ENCODE peak calls at places on chromosomes 7 and 10, in six cellular contexts. One of them, this sample, is unnamed.

GRCh38 chr7:20287317-20287716 is 43.4 kb upstream of the ITGB8 start:
- DNase-seq in right lobe of liver: no peak
- DNase-seq in stimulated activated naive CD8-positive, alpha-beta T cell treated with anti-CD3 and anti-CD28 coated beads, Interleukin-15, Interleukin-2, amounts not matched to agents 100 U/mL and 50 U/mL, for 24 hours: no peak
- DNase-seq in SJSA1: no peak
- DNase-seq in AG08395: no peak
- DNase-seq in retinal pigment epithelial cell: no peak
- DNase-seq in this sample: no peak

GRCh38 chr10:16788125-16788524 is 29.1 kb downstream of the RSU1 start:
- DNase-seq in retinal pigment epithelial cell: no peak
- DNase-seq in SJSA1: no peak
- DNase-seq in stimulated activated naive CD8-positive, alpha-beta T cell treated with anti-CD3 and anti-CD28 coated beads, Interleukin-15, Interleukin-2, amounts not matched to agents 100 U/mL and 50 U/mL, for 24 hours: peak
- DNase-seq in right lobe of liver: no peak
- DNase-seq in AG08395: no peak
- DNase-seq in this sample: no peak

GRCh38 chr7:64373017-64373416 is 59.3 kb downstream of the ZNF736 start:
- DNase-seq in AG08395: no peak
- DNase-seq in stimulated activated naive CD8-positive, alpha-beta T cell treated with anti-CD3 and anti-CD28 coated beads, Interleukin-15, Interleukin-2, amounts not matched to agents 100 U/mL and 50 U/mL, for 24 hours: no peak
- DNase-seq in SJSA1: no peak
- DNase-seq in retinal pigment epithelial cell: no peak
- DNase-seq in right lobe of liver: no peak
- DNase-seq in this sample: no peak

GRCh38 chr10:100522107-100522811 is 2.6 kb upstream of the SEC31B start:
- DNase-seq in stimulated activated naive CD8-positive, alpha-beta T cell treated with anti-CD3 and anti-CD28 coated beads, Interleukin-15, Interleukin-2, amounts not matched to agents 100 U/mL and 50 U/mL, for 24 hours: no peak
- DNase-seq in retinal pigment epithelial cell: no peak
- DNase-seq in AG08395: no peak
- DNase-seq in right lobe of liver: no peak
- DNase-seq in SJSA1: no peak
- DNase-seq in this sample: no peak

GRCh38 chr7:102436123-102436522 is 2.7 kb downstream of the ORAI2 start:
- DNase-seq in AG08395: no peak
- DNase-seq in retinal pigment epithelial cell: no peak
- DNase-seq in stimulated activated naive CD8-positive, alpha-beta T cell treated with anti-CD3 and anti-CD28 coated beads, Interleukin-15, Interleukin-2, amounts not matched to agents 100 U/mL and 50 U/mL, for 24 hours: no peak
- DNase-seq in right lobe of liver: no peak
- DNase-seq in SJSA1: no peak
- DNase-seq in this sample: no peak

GRCh38 chr10:48507933-48508830 is 96.7 kb downstream of the ARHGAP22 start:
- DNase-seq in AG08395: no peak
- DNase-seq in stimulated activated naive CD8-positive, alpha-beta T cell treated with anti-CD3 and anti-CD28 coated beads, Interleukin-15, Interleukin-2, amounts not matched to agents 100 U/mL and 50 U/mL, for 24 hours: no peak
- DNase-seq in SJSA1: no peak
- DNase-seq in retinal pigment epithelial cell: no peak
- DNase-seq in right lobe of liver: peak
- DNase-seq in this sample: no peak

GRCh38 chr10:30000802-30001571 is 58.4 kb downstream of the JCAD start:
- DNase-seq in SJSA1: peak
- DNase-seq in right lobe of liver: peak
- DNase-seq in stimulated activated naive CD8-positive, alpha-beta T cell treated with anti-CD3 and anti-CD28 coated beads, Interleukin-15, Interleukin-2, amounts not matched to agents 100 U/mL and 50 U/mL, for 24 hours: no peak
- DNase-seq in AG08395: peak
- DNase-seq in retinal pigment epithelial cell: peak
- DNase-seq in this sample: peak

GRCh38 chr7:26100940-26101339 is 51.1 kb upstream of the NFE2L3 start:
- DNase-seq in retinal pigment epithelial cell: no peak
- DNase-seq in right lobe of liver: no peak
- DNase-seq in SJSA1: no peak
- DNase-seq in stimulated activated naive CD8-positive, alpha-beta T cell treated with anti-CD3 and anti-CD28 coated beads, Interleukin-15, Interleukin-2, amounts not matched to agents 100 U/mL and 50 U/mL, for 24 hours: no peak
- DNase-seq in AG08395: no peak
- DNase-seq in this sample: no peak

GRCh38 chr10:75508814-75509306 is 77.4 kb downstream of the LRMDA start:
- DNase-seq in retinal pigment epithelial cell: no peak
- DNase-seq in right lobe of liver: no peak
- DNase-seq in SJSA1: no peak
- DNase-seq in stimulated activated naive CD8-positive, alpha-beta T cell treated with anti-CD3 and anti-CD28 coated beads, Interleukin-15, Interleukin-2, amounts not matched to agents 100 U/mL and 50 U/mL, for 24 hours: no peak
- DNase-seq in AG08395: no peak
- DNase-seq in this sample: peak

GRCh38 chr10:91779011-91779605 is 19.1 kb upstream of the TNKS2 start:
- DNase-seq in right lobe of liver: no peak
- DNase-seq in retinal pigment epithelial cell: no peak
- DNase-seq in SJSA1: no peak
- DNase-seq in stimulated activated naive CD8-positive, alpha-beta T cell treated with anti-CD3 and anti-CD28 coated beads, Interleukin-15, Interleukin-2, amounts not matched to agents 100 U/mL and 50 U/mL, for 24 hours: no peak
- DNase-seq in AG08395: peak
- DNase-seq in this sample: no peak

GRCh38 chr7:100435401-100436304 is 644 bp downstream of the PPP1R35 start:
- DNase-seq in AG08395: no peak
- DNase-seq in stimulated activated naive CD8-positive, alpha-beta T cell treated with anti-CD3 and anti-CD28 coated beads, Interleukin-15, Interleukin-2, amounts not matched to agents 100 U/mL and 50 U/mL, for 24 hours: peak
- DNase-seq in right lobe of liver: peak
- DNase-seq in SJSA1: no peak
- DNase-seq in retinal pigment epithelial cell: no peak
- DNase-seq in this sample: peak

GRCh38 chr7:27156508-27156898 is at the start of gene HOXA7:
- DNase-seq in right lobe of liver: peak
- DNase-seq in SJSA1: peak
- DNase-seq in AG08395: peak
- DNase-seq in retinal pigment epithelial cell: no peak
- DNase-seq in stimulated activated naive CD8-positive, alpha-beta T cell treated with anti-CD3 and anti-CD28 coated beads, Interleukin-15, Interleukin-2, amounts not matched to agents 100 U/mL and 50 U/mL, for 24 hours: no peak
- DNase-seq in this sample: peak

GRCh38 chr10:65194131-65194530 is 1672.9 kb downstream of the REEP3 start:
- DNase-seq in AG08395: peak
- DNase-seq in SJSA1: no peak
- DNase-seq in right lobe of liver: no peak
- DNase-seq in stimulated activated naive CD8-positive, alpha-beta T cell treated with anti-CD3 and anti-CD28 coated beads, Interleukin-15, Interleukin-2, amounts not matched to agents 100 U/mL and 50 U/mL, for 24 hours: no peak
- DNase-seq in retinal pigment epithelial cell: peak
- DNase-seq in this sample: no peak

GRCh38 chr10:88693392-88694020 is 12.5 kb upstream of the LIPK start:
- DNase-seq in retinal pigment epithelial cell: no peak
- DNase-seq in right lobe of liver: no peak
- DNase-seq in AG08395: peak
- DNase-seq in SJSA1: no peak
- DNase-seq in stimulated activated naive CD8-positive, alpha-beta T cell treated with anti-CD3 and anti-CD28 coated beads, Interleukin-15, Interleukin-2, amounts not matched to agents 100 U/mL and 50 U/mL, for 24 hours: no peak
- DNase-seq in this sample: peak

GRCh38 chr10:89206402-89207180 is 526 bp downstream of the CH25H start:
- DNase-seq in AG08395: peak
- DNase-seq in SJSA1: no peak
- DNase-seq in right lobe of liver: no peak
- DNase-seq in retinal pigment epithelial cell: no peak
- DNase-seq in stimulated activated naive CD8-positive, alpha-beta T cell treated with anti-CD3 and anti-CD28 coated beads, Interleukin-15, Interleukin-2, amounts not matched to agents 100 U/mL and 50 U/mL, for 24 hours: peak
- DNase-seq in this sample: peak

GRCh38 chr10:122186822-122187810 is 84.0 kb upstream of the BTBD16 start:
- DNase-seq in right lobe of liver: no peak
- DNase-seq in AG08395: no peak
- DNase-seq in retinal pigment epithelial cell: no peak
- DNase-seq in SJSA1: no peak
- DNase-seq in stimulated activated naive CD8-positive, alpha-beta T cell treated with anti-CD3 and anti-CD28 coated beads, Interleukin-15, Interleukin-2, amounts not matched to agents 100 U/mL and 50 U/mL, for 24 hours: no peak
- DNase-seq in this sample: no peak

GRCh38 chr10:110629680-110630191 is 14.4 kb upstream of the RBM20 start:
- DNase-seq in retinal pigment epithelial cell: peak
- DNase-seq in AG08395: peak
- DNase-seq in SJSA1: peak
- DNase-seq in stimulated activated naive CD8-positive, alpha-beta T cell treated with anti-CD3 and anti-CD28 coated beads, Interleukin-15, Interleukin-2, amounts not matched to agents 100 U/mL and 50 U/mL, for 24 hours: no peak
- DNase-seq in right lobe of liver: no peak
- DNase-seq in this sample: peak

GRCh38 chr7:84058311-84059076 is 136.1 kb downstream of the SEMA3A start:
- DNase-seq in right lobe of liver: no peak
- DNase-seq in AG08395: no peak
- DNase-seq in retinal pigment epithelial cell: no peak
- DNase-seq in stimulated activated naive CD8-positive, alpha-beta T cell treated with anti-CD3 and anti-CD28 coated beads, Interleukin-15, Interleukin-2, amounts not matched to agents 100 U/mL and 50 U/mL, for 24 hours: no peak
- DNase-seq in SJSA1: no peak
- DNase-seq in this sample: no peak

GRCh38 chr7:50197547-50197946 is 104.5 kb upstream of the ZPBP start:
- DNase-seq in right lobe of liver: no peak
- DNase-seq in AG08395: no peak
- DNase-seq in SJSA1: no peak
- DNase-seq in retinal pigment epithelial cell: no peak
- DNase-seq in stimulated activated naive CD8-positive, alpha-beta T cell treated with anti-CD3 and anti-CD28 coated beads, Interleukin-15, Interleukin-2, amounts not matched to agents 100 U/mL and 50 U/mL, for 24 hours: peak
- DNase-seq in this sample: no peak

GRCh38 chr10:112966191-112966855 is 16.3 kb downstream of the TCF7L2 start:
- DNase-seq in SJSA1: no peak
- DNase-seq in stimulated activated naive CD8-positive, alpha-beta T cell treated with anti-CD3 and anti-CD28 coated beads, Interleukin-15, Interleukin-2, amounts not matched to agents 100 U/mL and 50 U/mL, for 24 hours: no peak
- DNase-seq in AG08395: no peak
- DNase-seq in right lobe of liver: no peak
- DNase-seq in retinal pigment epithelial cell: no peak
- DNase-seq in this sample: no peak

GRCh38 chr7:135707570-135707966 is 20.4 kb downstream of the SLC13A4 start:
- DNase-seq in right lobe of liver: no peak
- DNase-seq in AG08395: no peak
- DNase-seq in retinal pigment epithelial cell: no peak
- DNase-seq in SJSA1: no peak
- DNase-seq in stimulated activated naive CD8-positive, alpha-beta T cell treated with anti-CD3 and anti-CD28 coated beads, Interleukin-15, Interleukin-2, amounts not matched to agents 100 U/mL and 50 U/mL, for 24 hours: no peak
- DNase-seq in this sample: no peak

GRCh38 chr10:60367431-60367830 is 22.2 kb downstream of the ANK3 start:
- DNase-seq in stimulated activated naive CD8-positive, alpha-beta T cell treated with anti-CD3 and anti-CD28 coated beads, Interleukin-15, Interleukin-2, amounts not matched to agents 100 U/mL and 50 U/mL, for 24 hours: no peak
- DNase-seq in right lobe of liver: no peak
- DNase-seq in SJSA1: no peak
- DNase-seq in AG08395: no peak
- DNase-seq in retinal pigment epithelial cell: no peak
- DNase-seq in this sample: no peak

GRCh38 chr10:49651039-49651835 is 28.2 kb upstream of the C10orf53 start:
- DNase-seq in AG08395: no peak
- DNase-seq in SJSA1: no peak
- DNase-seq in retinal pigment epithelial cell: no peak
- DNase-seq in stimulated activated naive CD8-positive, alpha-beta T cell treated with anti-CD3 and anti-CD28 coated beads, Interleukin-15, Interleukin-2, amounts not matched to agents 100 U/mL and 50 U/mL, for 24 hours: no peak
- DNase-seq in right lobe of liver: peak
- DNase-seq in this sample: no peak

GRCh38 chr7:97179454-97180104 is 62.1 kb downstream of the SDHAF3 start:
- DNase-seq in right lobe of liver: peak
- DNase-seq in SJSA1: peak
- DNase-seq in retinal pigment epithelial cell: peak
- DNase-seq in AG08395: peak
- DNase-seq in stimulated activated naive CD8-positive, alpha-beta T cell treated with anti-CD3 and anti-CD28 coated beads, Interleukin-15, Interleukin-2, amounts not matched to agents 100 U/mL and 50 U/mL, for 24 hours: peak
- DNase-seq in this sample: peak

GRCh38 chr7:75798770-75799169 is 14.8 kb downstream of the CCL24 start:
- DNase-seq in SJSA1: no peak
- DNase-seq in right lobe of liver: no peak
- DNase-seq in AG08395: no peak
- DNase-seq in retinal pigment epithelial cell: no peak
- DNase-seq in stimulated activated naive CD8-positive, alpha-beta T cell treated with anti-CD3 and anti-CD28 coated beads, Interleukin-15, Interleukin-2, amounts not matched to agents 100 U/mL and 50 U/mL, for 24 hours: no peak
- DNase-seq in this sample: no peak

GRCh38 chr7:106023369-106024322 is 60.6 kb downstream of the CDHR3 start:
- DNase-seq in AG08395: no peak
- DNase-seq in retinal pigment epithelial cell: no peak
- DNase-seq in stimulated activated naive CD8-positive, alpha-beta T cell treated with anti-CD3 and anti-CD28 coated beads, Interleukin-15, Interleukin-2, amounts not matched to agents 100 U/mL and 50 U/mL, for 24 hours: no peak
- DNase-seq in right lobe of liver: no peak
- DNase-seq in SJSA1: no peak
- DNase-seq in this sample: no peak

GRCh38 chr10:60663850-60664249 is 114.4 kb upstream of the CDK1 start:
- DNase-seq in SJSA1: no peak
- DNase-seq in right lobe of liver: no peak
- DNase-seq in stimulated activated naive CD8-positive, alpha-beta T cell treated with anti-CD3 and anti-CD28 coated beads, Interleukin-15, Interleukin-2, amounts not matched to agents 100 U/mL and 50 U/mL, for 24 hours: no peak
- DNase-seq in AG08395: no peak
- DNase-seq in retinal pigment epithelial cell: no peak
- DNase-seq in this sample: no peak

GRCh38 chr10:98260350-98260749 is 7.6 kb downstream of the LOXL4 start:
- DNase-seq in AG08395: no peak
- DNase-seq in stimulated activated naive CD8-positive, alpha-beta T cell treated with anti-CD3 and anti-CD28 coated beads, Interleukin-15, Interleukin-2, amounts not matched to agents 100 U/mL and 50 U/mL, for 24 hours: no peak
- DNase-seq in right lobe of liver: no peak
- DNase-seq in SJSA1: no peak
- DNase-seq in retinal pigment epithelial cell: no peak
- DNase-seq in this sample: no peak

GRCh38 chr10:126137557-126138221 is 241.3 kb downstream of the FANK1 start:
- DNase-seq in right lobe of liver: no peak
- DNase-seq in retinal pigment epithelial cell: no peak
- DNase-seq in stimulated activated naive CD8-positive, alpha-beta T cell treated with anti-CD3 and anti-CD28 coated beads, Interleukin-15, Interleukin-2, amounts not matched to agents 100 U/mL and 50 U/mL, for 24 hours: no peak
- DNase-seq in SJSA1: no peak
- DNase-seq in AG08395: no peak
- DNase-seq in this sample: no peak

GRCh38 chr7:1741751-1742554 is 71.9 kb downstream of the ELFN1 start:
- DNase-seq in SJSA1: no peak
- DNase-seq in AG08395: no peak
- DNase-seq in right lobe of liver: no peak
- DNase-seq in stimulated activated naive CD8-positive, alpha-beta T cell treated with anti-CD3 and anti-CD28 coated beads, Interleukin-15, Interleukin-2, amounts not matched to agents 100 U/mL and 50 U/mL, for 24 hours: peak
- DNase-seq in retinal pigment epithelial cell: peak
- DNase-seq in this sample: no peak

GRCh38 chr7:34019431-34019830 is 114.1 kb downstream of the BMPER start:
- DNase-seq in stimulated activated naive CD8-positive, alpha-beta T cell treated with anti-CD3 and anti-CD28 coated beads, Interleukin-15, Interleukin-2, amounts not matched to agents 100 U/mL and 50 U/mL, for 24 hours: no peak
- DNase-seq in AG08395: no peak
- DNase-seq in SJSA1: no peak
- DNase-seq in retinal pigment epithelial cell: no peak
- DNase-seq in right lobe of liver: no peak
- DNase-seq in this sample: no peak

GRCh38 chr10:96446966-96447596 is 66.6 kb downstream of the TLL2 start:
- DNase-seq in stimulated activated naive CD8-positive, alpha-beta T cell treated with anti-CD3 and anti-CD28 coated beads, Interleukin-15, Interleukin-2, amounts not matched to agents 100 U/mL and 50 U/mL, for 24 hours: no peak
- DNase-seq in AG08395: no peak
- DNase-seq in retinal pigment epithelial cell: no peak
- DNase-seq in right lobe of liver: no peak
- DNase-seq in SJSA1: no peak
- DNase-seq in this sample: no peak

GRCh38 chr7:135857519-135858274 is 109.1 kb upstream of the FAM180A start:
- DNase-seq in right lobe of liver: no peak
- DNase-seq in AG08395: no peak
- DNase-seq in stimulated activated naive CD8-positive, alpha-beta T cell treated with anti-CD3 and anti-CD28 coated beads, Interleukin-15, Interleukin-2, amounts not matched to agents 100 U/mL and 50 U/mL, for 24 hours: no peak
- DNase-seq in SJSA1: no peak
- DNase-seq in retinal pigment epithelial cell: no peak
- DNase-seq in this sample: no peak

GRCh38 chr7:98802088-98802780 is 67.6 kb downstream of the TMEM130 start:
- DNase-seq in retinal pigment epithelial cell: peak
- DNase-seq in right lobe of liver: no peak
- DNase-seq in stimulated activated naive CD8-positive, alpha-beta T cell treated with anti-CD3 and anti-CD28 coated beads, Interleukin-15, Interleukin-2, amounts not matched to agents 100 U/mL and 50 U/mL, for 24 hours: peak
- DNase-seq in AG08395: peak
- DNase-seq in SJSA1: peak
- DNase-seq in this sample: no peak